ENCODE peak calls at places on chromosomes 7 and 10, in nine cellular contexts. One of them, this sample, is unnamed.

GRCh38 chr7:151179287-151179860 is 7.7 kb downstream of the ASB10 start:
- DNase-seq in T-helper 1 cell: no peak
- DNase-seq in renal cortical epithelial cell: no peak
- DNase-seq in smooth muscle cell of the brain vasculature: no peak
- DNase-seq in mesendoderm: no peak
- DNase-seq in left ventricle myocardium superior: no peak
- DNase-seq in cardiac muscle cell: no peak
- DNase-seq in SW480: no peak
- DNase-seq in EH: no peak
- DNase-seq in this sample: peak; percentile 34

GRCh38 chr7:111931958-111932357 is 274.2 kb downstream of the DOCK4 start:
- DNase-seq in T-helper 1 cell: no peak
- DNase-seq in renal cortical epithelial cell: peak; percentile 63
- DNase-seq in smooth muscle cell of the brain vasculature: no peak
- DNase-seq in mesendoderm: no peak
- DNase-seq in left ventricle myocardium superior: no peak
- DNase-seq in cardiac muscle cell: no peak
- DNase-seq in SW480: peak; percentile 99
- DNase-seq in EH: peak; percentile 6
- DNase-seq in this sample: no peak

GRCh38 chr7:95398155-95398940 is 2.2 kb upstream of the PON3 start:
- DNase-seq in T-helper 1 cell: no peak
- DNase-seq in renal cortical epithelial cell: no peak
- DNase-seq in smooth muscle cell of the brain vasculature: no peak
- DNase-seq in mesendoderm: no peak
- DNase-seq in left ventricle myocardium superior: no peak
- DNase-seq in cardiac muscle cell: no peak
- DNase-seq in SW480: no peak
- DNase-seq in EH: no peak
- DNase-seq in this sample: no peak

GRCh38 chr10:103262229-103262628 is 14.7 kb upstream of the INA start:
- DNase-seq in T-helper 1 cell: no peak
- DNase-seq in renal cortical epithelial cell: no peak
- DNase-seq in smooth muscle cell of the brain vasculature: no peak
- DNase-seq in mesendoderm: peak; percentile 18
- DNase-seq in left ventricle myocardium superior: no peak
- DNase-seq in cardiac muscle cell: no peak
- DNase-seq in SW480: no peak
- DNase-seq in EH: peak; percentile 39
- DNase-seq in this sample: no peak

GRCh38 chr10:86670876-86671275 is 2.6 kb downstream of the LDB3 start:
- DNase-seq in T-helper 1 cell: no peak
- DNase-seq in renal cortical epithelial cell: no peak
- DNase-seq in smooth muscle cell of the brain vasculature: no peak
- DNase-seq in mesendoderm: no peak
- DNase-seq in left ventricle myocardium superior: no peak
- DNase-seq in cardiac muscle cell: no peak
- DNase-seq in SW480: no peak
- DNase-seq in EH: no peak
- DNase-seq in this sample: no peak

GRCh38 chr10:101512741-101513140 is 75.3 kb downstream of the POLL start:
- DNase-seq in T-helper 1 cell: no peak
- DNase-seq in renal cortical epithelial cell: peak; percentile 50
- DNase-seq in smooth muscle cell of the brain vasculature: no peak
- DNase-seq in mesendoderm: no peak
- DNase-seq in left ventricle myocardium superior: no peak
- DNase-seq in cardiac muscle cell: peak; percentile 5
- DNase-seq in SW480: no peak
- DNase-seq in EH: peak; percentile 39
- DNase-seq in this sample: no peak

GRCh38 chr10:115771755-115772154 is 501.3 kb downstream of the GFRA1 start:
- DNase-seq in T-helper 1 cell: no peak
- DNase-seq in renal cortical epithelial cell: no peak
- DNase-seq in smooth muscle cell of the brain vasculature: no peak
- DNase-seq in mesendoderm: no peak
- DNase-seq in left ventricle myocardium superior: no peak
- DNase-seq in cardiac muscle cell: no peak
- DNase-seq in SW480: no peak
- DNase-seq in EH: peak; percentile 28
- DNase-seq in this sample: no peak

GRCh38 chr10:68861253-68861652 is 33.9 kb downstream of the STOX1 start:
- DNase-seq in T-helper 1 cell: no peak
- DNase-seq in renal cortical epithelial cell: no peak
- DNase-seq in smooth muscle cell of the brain vasculature: no peak
- DNase-seq in mesendoderm: peak; percentile 58
- DNase-seq in left ventricle myocardium superior: no peak
- DNase-seq in cardiac muscle cell: no peak
- DNase-seq in SW480: no peak
- DNase-seq in EH: no peak
- DNase-seq in this sample: no peak

GRCh38 chr7:150372271-150373048 is 3.8 kb downstream of the REPIN1 start:
- DNase-seq in T-helper 1 cell: no peak
- DNase-seq in renal cortical epithelial cell: no peak
- DNase-seq in smooth muscle cell of the brain vasculature: no peak
- DNase-seq in mesendoderm: no peak
- DNase-seq in left ventricle myocardium superior: peak; percentile 32
- DNase-seq in cardiac muscle cell: no peak
- DNase-seq in SW480: no peak
- DNase-seq in EH: no peak
- DNase-seq in this sample: no peak

This sample was measured in psoas muscle.